ENCODE peak calls at places on chromosomes 3 and 15, in nine cellular contexts. Z is esophagus squamous epithelium; X is tibial nerve; F is upper lobe of right lung; E is HCT116; M is A673; A is right atrium auricular region; N is CD8-positive, alpha-beta T cell; R is Peyer's patch. G is an unnamed sample.
A peak's percentile ranks its signal among the peaks of the same experiment; 100 is the strongest.

GRCh38 chr15:79418693-79419279 is 13.3 kb upstream of the MINAR1 start:
- DNase-seq in Z (no peak), X (no peak), F (no peak), E (no peak), M (no peak), A (no peak), N (no peak), R (no peak), G (no peak)

GRCh38 chr15:80182611-80183210 is 29.9 kb downstream of the FAH start:
- DNase-seq in Z (no peak), X (no peak), F (no peak), E (no peak), M (no peak), A (no peak), N (no peak), R (no peak), G (no peak)

GRCh38 chr3:31481697-31482096 is 51.0 kb upstream of the STT3B start:
- DNase-seq in Z (no peak), X (no peak), F (no peak), E (no peak), M (no peak), A (no peak), N (no peak), R (no peak), G (no peak)

GRCh38 chr3:101577276-101577675 is 3.3 kb downstream of the PCNP start:
- DNase-seq in Z (no peak), X (no peak), F (no peak), E (no peak), M (no peak), A (no peak), N (no peak), R (no peak), G (no peak)

GRCh38 chr3:36114353-36114752 is 266.0 kb upstream of the STAC start:
- DNase-seq in Z (no peak), X (no peak), F (no peak), E (no peak), M (no peak), A (no peak), N (no peak), R (no peak), G (no peak)

GRCh38 chr3:46318207-46318606 is 35.7 kb upstream of the CCR2 start:
- DNase-seq in Z (no peak), X (no peak), F (no peak), E (no peak), M (no peak), A (no peak), N (no peak), R (no peak), G (no peak)

GRCh38 chr3:133280591-133280990 is 119.3 kb upstream of the BFSP2 start:
- DNase-seq in Z (no peak), X (no peak), F (no peak), E (no peak), M (no peak), A (no peak), N (no peak), R (no peak), G (no peak)

GRCh38 chr15:25469377-25469776 is 30.6 kb upstream of the UBE3A start:
- DNase-seq in Z (no peak), X (no peak), F (no peak), E (no peak), M (peak; percentile 1), A (no peak), N (no peak), R (no peak), G (no peak)

GRCh38 chr3:188491276-188491687 is 337.3 kb downstream of the LPP start:
- DNase-seq in Z (no peak), X (no peak), F (no peak), E (no peak), M (no peak), A (no peak), N (no peak), R (no peak), G (no peak)

GRCh38 chr3:72086712-72087093 is 301.8 kb upstream of the PROK2 start:
- DNase-seq in Z (no peak), X (no peak), F (no peak), E (no peak), M (no peak), A (no peak), N (no peak), R (no peak), G (no peak)

GRCh38 chr15:58229297-58229768 is 91.2 kb downstream of the AQP9 start:
- DNase-seq in Z (no peak), X (no peak), F (no peak), E (no peak), M (peak; percentile 50), A (no peak), N (no peak), R (no peak), G (no peak)

GRCh38 chr3:188689101-188689574 is 482.6 kb upstream of the TPRG1 start:
- DNase-seq in Z (no peak), X (no peak), F (no peak), E (no peak), M (peak; percentile 13), A (peak; percentile 69), N (no peak), R (no peak), G (no peak)

GRCh38 chr3:156608601-156609000 is 53.7 kb upstream of the SSR3 start:
- DNase-seq in Z (no peak), X (no peak), F (no peak), E (no peak), M (peak; percentile 59), A (no peak), N (no peak), R (no peak), G (no peak)

GRCh38 chr15:101203607-101204006 is 48.2 kb downstream of the CHSY1 start:
- DNase-seq in Z (no peak), X (no peak), F (no peak), E (no peak), M (no peak), A (no peak), N (no peak), R (no peak), G (no peak)

GRCh38 chr15:39692464-39693327 is 89.9 kb downstream of the FSIP1 start:
- DNase-seq in Z (no peak), X (no peak), F (no peak), E (no peak), M (peak; percentile 72), A (no peak), N (no peak), R (no peak), G (peak; percentile 46)

GRCh38 chr3:53775834-53776251 is 70.4 kb downstream of the CHDH start:
- DNase-seq in Z (no peak), X (no peak), F (no peak), E (no peak), M (no peak), A (no peak), N (no peak), R (no peak), G (peak; percentile 21)

GRCh38 chr3:174125267-174125844 is 727.8 kb downstream of the NLGN1 start:
- DNase-seq in Z (no peak), X (no peak), F (no peak), E (peak; percentile 31), M (peak; percentile 61), A (no peak), N (no peak), R (no peak), G (peak; percentile 26)

GRCh38 chr3:99934984-99935797 is 117.5 kb downstream of the CMSS1 start:
- DNase-seq in Z (no peak), X (no peak), F (no peak), E (no peak), M (no peak), A (no peak), N (no peak), R (no peak), G (no peak)

GRCh38 chr3:85304360-85304964 is 345.7 kb downstream of the CADM2 start:
- DNase-seq in Z (no peak), X (no peak), F (no peak), E (no peak), M (no peak), A (no peak), N (no peak), R (no peak), G (no peak)

GRCh38 chr3:50610181-50610971 is 1.2 kb downstream of the CISH start:
- DNase-seq in Z (no peak), X (no peak), F (peak; percentile 84), E (no peak), M (no peak), A (no peak), N (no peak), R (no peak), G (no peak)

DNA sequence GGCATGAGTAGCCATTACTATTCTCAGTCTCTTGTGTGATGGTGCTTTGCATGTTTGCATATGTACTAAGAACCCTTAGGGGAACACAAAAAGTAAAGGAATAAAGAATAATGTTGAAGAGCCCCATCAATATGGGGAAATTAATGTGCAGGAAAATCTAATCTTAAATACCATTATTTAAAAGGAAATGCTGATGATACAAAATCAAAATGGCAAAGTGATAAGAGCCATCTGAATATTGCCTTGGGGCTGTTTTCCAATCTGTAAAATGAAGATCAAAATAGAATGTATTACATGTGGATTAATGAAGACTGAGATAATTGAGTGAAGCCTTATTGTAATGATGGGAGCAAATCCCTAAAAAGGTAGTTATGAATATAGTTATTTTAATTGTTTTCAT is 771.4 kb downstream of the GRM7 start:
- DNase-seq in Z (no peak), X (no peak), F (no peak), E (no peak), M (no peak), A (no peak), N (no peak), R (no peak), G (no peak)
- H3K4me1 ChIP-seq in Z (no peaks in the 10 kb centered on the region), X (no peaks in the 10 kb centered on the region), F (no peaks in the 10 kb centered on the region), E (no peaks in the 10 kb centered on the region), M (no peaks in the 10 kb centered on the region), A (peaks cover 10% of the 10 kb centered on the region), N (no peaks in the 10 kb centered on the region), R (no peaks in the 10 kb centered on the region), G (no peaks in the 10 kb centered on the region)

GRCh38 chr3:114299421-114299820 is 5.6 kb downstream of the TIGIT start:
- DNase-seq in Z (no peak), X (no peak), F (no peak), E (peak; percentile 37), M (peak; percentile 84), A (no peak), N (no peak), R (no peak), G (no peak)
- TF ChIP-seq CTCF in Z (no peak), X (no peak), F (peak; percentile 31), E (peak; percentile 34), M (peak; percentile 79), A (peak; percentile 44), N (peak; percentile 38), R (no peak), G (peak; percentile 39)

GRCh38 chr15:66178531-66178910 is 75.0 kb downstream of the MEGF11 start:
- DNase-seq in Z (no peak), X (no peak), F (no peak), E (no peak), M (no peak), A (no peak), N (no peak), R (no peak), G (no peak)
- H3K4me1 ChIP-seq in Z (no peaks in the 10 kb centered on the region), X (no peaks in the 10 kb centered on the region), F (no peaks in the 10 kb centered on the region), E (no peaks in the 10 kb centered on the region), M (no peaks in the 10 kb centered on the region), A (no peaks in the 10 kb centered on the region), N (no peaks in the 10 kb centered on the region), R (no peaks in the 10 kb centered on the region), G (no peaks in the 10 kb centered on the region)

DNA sequence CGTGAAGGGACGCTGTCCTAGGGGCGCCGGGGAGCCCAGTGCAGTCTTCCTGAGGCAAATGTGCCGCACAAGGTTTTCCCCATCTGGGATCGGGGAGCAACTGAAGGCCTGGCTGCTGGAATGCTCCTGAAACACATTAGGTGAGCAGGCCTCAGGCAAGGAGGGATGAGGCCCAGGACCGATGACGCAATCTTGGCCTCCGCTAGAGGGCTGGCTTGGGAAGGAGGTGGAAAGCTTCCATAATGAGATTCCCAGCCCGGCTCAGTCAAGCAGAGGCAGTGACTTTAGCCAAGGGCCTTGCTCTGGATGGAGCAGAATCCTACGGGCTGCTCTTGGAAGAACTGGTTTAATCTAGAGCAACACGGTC is 50.8 kb downstream of the CPN2 start:
- DNase-seq in Z (no peak), X (peak; percentile 75), F (peak; percentile 82), E (no peak), M (no peak), A (peak; percentile 90), N (no peak), R (no peak), G (no peak)
- TF ChIP-seq CTCF in Z (no peak), X (peak; percentile 36), F (no peak), E (no peak), M (no peak), A (peak; percentile 19), N (no peak), R (no peak), G (peak; percentile 39)

G was measured in foreskin keratinocyte.